ENCODE peak calls at places on chromosomes 11 and 22, in six cellular contexts. I is neuronal stem cell, M is H9, U is IMR-90, H is mesenchymal stem cell, W is H1. A is an unnamed sample.

GRCh38 chr11:63915961-63916836 is 765 bp downstream of the RCOR2 start:
- DNase-seq in U (no peak), M (peak), H (peak), I (no peak), W (no peak), A (peak)

GRCh38 chr11:86663741-86664140 is 8.7 kb downstream of the ME3 start:
- DNase-seq in M (no peak), U (no peak), H (peak), W (no peak), I (no peak), A (no peak)

GRCh38 chr11:1460994-1461805 is 25.4 kb downstream of the MOB2 start:
- DNase-seq in U (no peak), I (no peak), W (no peak), M (no peak), H (no peak), A (no peak)

GRCh38 chr11:96215094-96215782 is 127.8 kb downstream of the MAML2 start:
- DNase-seq in W (no peak), U (peak), M (no peak), H (peak), I (no peak), A (no peak)

GRCh38 chr22:23399367-23400285 is 180.5 kb downstream of the IGLL1 start:
- DNase-seq in I (no peak), H (no peak), M (no peak), U (no peak), W (no peak), A (no peak)

GRCh38 chr11:65274734-65275682 is 13.2 kb downstream of the POLA2 start:
- DNase-seq in U (peak), H (peak), W (peak), I (no peak), M (peak), A (peak)

GRCh38 chr11:131157678-131158077 is 212.7 kb upstream of the NTM start:
- DNase-seq in W (no peak), U (no peak), H (no peak), I (no peak), M (no peak), A (no peak)

GRCh38 chr22:47189056-47189916 is 426.8 kb downstream of the TBC1D22A start:
- DNase-seq in U (no peak), I (no peak), H (no peak), M (peak), W (no peak), A (no peak)

GRCh38 chr11:78549624-78550409 is 24.8 kb downstream of the NARS2 start:
- DNase-seq in M (no peak), U (no peak), I (no peak), W (no peak), H (no peak), A (peak)

GRCh38 chr11:45109400-45109799 is 37.0 kb upstream of the PRDM11 start:
- DNase-seq in W (no peak), U (no peak), I (no peak), M (no peak), H (no peak), A (no peak)

GRCh38 chr11:45931739-45932138 is 9.3 kb downstream of the LARGE2 start:
- DNase-seq in M (no peak), I (no peak), U (no peak), H (no peak), W (no peak), A (no peak)

GRCh38 chr11:890794-891600 is 19.6 kb downstream of the CHID1 start:
- DNase-seq in M (no peak), I (no peak), U (no peak), W (no peak), H (no peak), A (no peak)

GRCh38 chr22:46036558-46037408 is 59.8 kb upstream of the WNT7B start:
- DNase-seq in H (peak), I (no peak), M (no peak), U (no peak), W (no peak), A (peak)

GRCh38 chr22:46737976-46738641 is at the start of gene CERK:
- DNase-seq in U (peak), H (peak), W (no peak), I (peak), M (peak), A (peak)

GRCh38 chr11:84014539-84014938 is 728.4 kb upstream of the CCDC90B start:
- DNase-seq in U (no peak), W (no peak), H (no peak), M (no peak), I (no peak), A (no peak)

GRCh38 chr11:95121687-95122086 is 32.0 kb downstream of the ENDOD1 start:
- DNase-seq in H (no peak), M (no peak), I (no peak), U (no peak), W (no peak), A (peak)

GRCh38 chr11:103959279-103959930 is 77.0 kb upstream of the DDI1 start:
- DNase-seq in H (peak), I (no peak), U (peak), M (no peak), W (no peak), A (peak)

GRCh38 chr11:130816516-130816915 is 99.8 kb downstream of the SNX19 start:
- DNase-seq in U (no peak), W (no peak), I (no peak), M (no peak), H (no peak), A (no peak)

GRCh38 chr11:27253200-27253599 is 109.8 kb downstream of the CCDC34 start:
- DNase-seq in W (no peak), U (no peak), M (no peak), H (no peak), I (no peak), A (no peak)

GRCh38 chr22:20205964-20206708 is 55.3 kb upstream of the CCDC188 start:
- DNase-seq in H (peak), I (no peak), W (no peak), U (peak), M (peak), A (peak)

GRCh38 chr11:73968356-73968966 is 14.2 kb downstream of the UCP2 start:
- DNase-seq in U (no peak), W (no peak), H (no peak), I (no peak), M (no peak), A (no peak)

GRCh38 chr11:121063728-121064127 is 37.3 kb upstream of the TECTA start:
- DNase-seq in M (no peak), W (no peak), I (no peak), U (no peak), H (no peak), A (peak)
- H2BK15ac ChIP-seq in M (no peak), W (no peak), I (no peak), U (no peak), H (no peak), A (no peak)

GRCh38 chr11:34603129-34604001 is 17.5 kb upstream of the EHF start:
- DNase-seq in M (no peak), I (no peak), U (no peak), H (no peak), W (no peak), A (no peak)

GRCh38 chr11:34605481-34606325 is 15.2 kb upstream of the EHF start:
- DNase-seq in H (no peak), I (no peak), W (no peak), M (no peak), U (no peak), A (no peak)

GRCh38 chr11:34604909-34605308 is 16.0 kb upstream of the EHF start:
- DNase-seq in H (no peak), I (no peak), W (no peak), M (no peak), U (no peak), A (no peak)

GRCh38 chr11:34602245-34602644 is 18.6 kb upstream of the EHF start:
- DNase-seq in U (no peak), I (no peak), H (no peak), M (no peak), W (no peak), A (no peak)

DNA sequence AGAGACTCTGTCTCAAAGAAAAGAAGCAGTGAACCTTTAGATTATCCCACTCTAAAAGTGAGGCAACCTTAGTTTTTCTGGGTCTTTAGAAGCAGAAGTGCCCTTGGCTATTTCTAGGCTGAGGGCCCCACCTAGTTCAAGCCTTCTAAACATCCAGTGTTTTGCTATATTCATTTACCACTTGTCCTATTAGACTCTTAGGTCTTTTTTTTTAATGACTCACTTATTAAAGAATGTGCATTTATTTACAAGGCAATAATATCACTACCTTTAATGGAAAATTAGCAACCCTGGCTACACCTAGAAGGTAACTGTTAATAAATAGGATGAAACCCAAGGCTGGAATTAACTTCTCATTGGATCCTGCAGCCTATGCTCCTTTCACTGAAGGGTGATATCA is 16.7 kb upstream of the EHF start:
- DNase-seq in U (no peak), I (no peak), W (no peak), H (no peak), M (no peak), A (no peak)
- H3K9ac ChIP-seq in U (no peak), I (no peak), W (no peak), H (no peak), M (no peak), A (no peak)

DNA sequence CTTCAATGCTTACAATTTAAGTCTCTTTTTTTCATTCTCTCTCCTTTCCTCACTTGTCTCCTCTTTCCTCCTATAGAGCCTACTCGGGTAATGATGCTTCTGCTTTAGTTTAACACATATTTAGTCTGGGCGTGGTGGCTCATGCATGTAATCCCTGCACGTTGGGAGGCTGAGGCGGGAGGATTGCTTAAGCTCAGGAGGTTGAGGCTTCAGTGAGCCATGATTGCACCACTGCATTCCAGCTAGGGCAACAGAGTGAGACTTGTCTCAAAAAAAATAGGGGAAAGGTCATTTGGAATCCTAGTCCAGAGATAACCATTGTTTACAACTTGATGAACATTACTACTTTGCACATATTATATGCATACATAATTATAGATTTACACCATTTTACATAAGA is 1.4 kb upstream of the CCT8L2 start:
- DNase-seq in I (no peak), H (no peak), W (no peak), M (no peak), U (no peak), A (no peak)
- H2BK15ac ChIP-seq in I (no peak), H (no peak), W (no peak), M (no peak), U (no peak), A (no peak)

GRCh38 chr11:75371930-75372876 is 20.7 kb upstream of the ARRB1 start:
- DNase-seq in M (no peak), I (no peak), U (no peak), W (no peak), H (peak), A (no peak)
- H3K9ac ChIP-seq in M (no peak), I (no peak), U (no peak), W (no peak), H (no peak), A (peak)

GRCh38 chr11:19525276-19525675 is 187.4 kb upstream of the NAV2 start:
- DNase-seq in U (no peak), W (no peak), M (no peak), I (no peak), H (no peak), A (no peak)
- H2BK15ac ChIP-seq in U (no peak), W (no peak), M (no peak), I (no peak), H (no peak), A (no peak)

GRCh38 chr11:108983621-108984020 is 318.8 kb downstream of the DDX10 start:
- DNase-seq in U (no peak), W (no peak), I (no peak), M (no peak), H (no peak), A (no peak)

GRCh38 chr11:108985611-108986279 is 320.9 kb downstream of the DDX10 start:
- DNase-seq in U (peak), M (no peak), H (peak), W (no peak), I (no peak), A (no peak)

GRCh38 chr11:108984021-108984420 is 319.2 kb downstream of the DDX10 start:
- DNase-seq in U (no peak), H (no peak), W (no peak), M (no peak), I (no peak), A (no peak)

GRCh38 chr11:108984548-108984947 is 319.7 kb downstream of the DDX10 start:
- DNase-seq in I (no peak), U (no peak), M (no peak), W (no peak), H (no peak), A (no peak)
- H3K9ac ChIP-seq in I (no peak), U (no peak), M (no peak), W (no peak), H (no peak), A (no peak)